ENCODE peak calls at places on chromosomes 12 and 14, in six cellular contexts. One of them, this sample, is unnamed.

GRCh38 chr12:98954506-98954905 is 309.4 kb downstream of the APAF1 start:
- DNase-seq in HepG2: no peak
- DNase-seq in Panc1: no peak
- DNase-seq in GM12878: no peak
- DNase-seq in GM23338: no peak
- DNase-seq in SK-N-SH: no peak
- DNase-seq in this sample: no peak

GRCh38 chr12:118357327-118358007 is 15.2 kb downstream of the TAOK3 start:
- DNase-seq in HepG2: no peak
- DNase-seq in Panc1: no peak
- DNase-seq in GM12878: peak; percentile 62
- DNase-seq in GM23338: no peak
- DNase-seq in SK-N-SH: peak; percentile 42
- DNase-seq in this sample: peak; percentile 89

GRCh38 chr14:85531141-85531593 is 1.2 kb downstream of the FLRT2 start:
- DNase-seq in HepG2: no peak
- DNase-seq in Panc1: no peak
- DNase-seq in GM12878: no peak
- DNase-seq in GM23338: peak; percentile 81
- DNase-seq in SK-N-SH: peak; percentile 5
- DNase-seq in this sample: no peak

GRCh38 chr12:49439042-49439441 is 71.8 kb downstream of the SPATS2 start:
- DNase-seq in HepG2: no peak
- DNase-seq in Panc1: no peak
- DNase-seq in GM12878: no peak
- DNase-seq in GM23338: no peak
- DNase-seq in SK-N-SH: no peak
- DNase-seq in this sample: no peak

GRCh38 chr12:5489760-5490432 is 58.0 kb downstream of the NTF3 start:
- DNase-seq in HepG2: no peak
- DNase-seq in Panc1: no peak
- DNase-seq in GM12878: no peak
- DNase-seq in GM23338: no peak
- DNase-seq in SK-N-SH: no peak
- DNase-seq in this sample: no peak

GRCh38 chr14:79298373-79298772 is 912.9 kb downstream of the DIO2 start:
- DNase-seq in HepG2: no peak
- DNase-seq in Panc1: no peak
- DNase-seq in GM12878: no peak
- DNase-seq in GM23338: no peak
- DNase-seq in SK-N-SH: no peak
- DNase-seq in this sample: no peak

GRCh38 chr12:67388331-67389163 is 119.4 kb downstream of the CAND1 start:
- DNase-seq in HepG2: no peak
- DNase-seq in Panc1: no peak
- DNase-seq in GM12878: no peak
- DNase-seq in GM23338: peak; percentile 69
- DNase-seq in SK-N-SH: peak; percentile 16
- DNase-seq in this sample: no peak

GRCh38 chr14:32249780-32250179 is 46.7 kb upstream of the RNU6-8 start:
- DNase-seq in HepG2: no peak
- DNase-seq in Panc1: no peak
- DNase-seq in GM12878: no peak
- DNase-seq in GM23338: no peak
- DNase-seq in SK-N-SH: no peak
- DNase-seq in this sample: no peak

GRCh38 chr14:70882771-70883492 is 24.3 kb upstream of the PCNX1 start:
- DNase-seq in HepG2: no peak
- DNase-seq in Panc1: no peak
- DNase-seq in GM12878: peak; percentile 54
- DNase-seq in GM23338: no peak
- DNase-seq in SK-N-SH: no peak
- DNase-seq in this sample: peak; percentile 82

GRCh38 chr12:5272061-5272820 is 159.7 kb upstream of the NTF3 start:
- DNase-seq in HepG2: no peak
- DNase-seq in Panc1: no peak
- DNase-seq in GM12878: no peak
- DNase-seq in GM23338: no peak
- DNase-seq in SK-N-SH: no peak
- DNase-seq in this sample: no peak

DNA sequence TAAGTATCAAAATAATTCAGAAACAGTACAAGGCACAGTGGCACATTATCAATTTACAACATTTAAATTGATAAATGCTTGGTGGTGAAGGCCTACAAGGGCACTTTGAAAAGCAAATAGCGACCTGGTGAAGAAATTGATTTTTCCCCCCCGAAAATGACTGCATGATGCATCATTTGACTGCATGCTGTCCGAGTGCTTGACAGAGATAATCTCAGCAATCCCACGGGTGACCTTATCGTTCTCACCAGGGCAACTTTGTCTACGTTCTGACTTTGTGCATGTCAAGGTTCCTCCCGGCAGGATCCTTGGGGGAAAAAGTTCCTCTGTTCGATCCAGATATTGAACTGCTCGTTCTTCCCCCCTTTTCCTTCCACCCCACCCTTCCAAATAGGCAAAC is 384.8 kb downstream of the EGLN3 start:
- DNase-seq in HepG2: no peak
- DNase-seq in Panc1: no peak
- DNase-seq in GM12878: no peak
- DNase-seq in GM23338: no peak
- DNase-seq in SK-N-SH: no peak
- DNase-seq in this sample: no peak
- TF ChIP-seq POLR2AphosphoS5 in HepG2: no peak
- TF ChIP-seq POLR2AphosphoS5 in Panc1: no peak
- TF ChIP-seq POLR2AphosphoS5 in GM12878: no peak
- TF ChIP-seq POLR2AphosphoS5 in GM23338: no peak
- TF ChIP-seq POLR2AphosphoS5 in SK-N-SH: no peak
- TF ChIP-seq POLR2AphosphoS5 in this sample: no peak

GRCh38 chr14:56211844-56212243 is 93.6 kb downstream of the PELI2 start:
- DNase-seq in HepG2: no peak
- DNase-seq in Panc1: no peak
- DNase-seq in GM12878: no peak
- DNase-seq in GM23338: no peak
- DNase-seq in SK-N-SH: no peak
- DNase-seq in this sample: no peak
- H3K27me3 ChIP-seq in HepG2: no peaks in the 10 kb centered on the region
- H3K27me3 ChIP-seq in Panc1: no peaks in the 10 kb centered on the region
- H3K27me3 ChIP-seq in GM12878: no peaks in the 10 kb centered on the region
- H3K27me3 ChIP-seq in GM23338: no peaks in the 10 kb centered on the region
- H3K27me3 ChIP-seq in SK-N-SH: peaks cover 27% of the 10 kb centered on the region
- H3K27me3 ChIP-seq in this sample: no peaks in the 10 kb centered on the region

GRCh38 chr12:122395319-122395718 is 27.1 kb downstream of the CLIP1 start:
- DNase-seq in HepG2: no peak
- DNase-seq in Panc1: peak; percentile 59
- DNase-seq in GM12878: no peak
- DNase-seq in GM23338: no peak
- DNase-seq in SK-N-SH: peak; percentile 26
- DNase-seq in this sample: no peak
- TF ChIP-seq REST in HepG2: no peak
- TF ChIP-seq REST in Panc1: no peak
- TF ChIP-seq REST in GM12878: no peak
- TF ChIP-seq REST in GM23338: no peak
- TF ChIP-seq REST in SK-N-SH: no peak
- TF ChIP-seq REST in this sample: no peak

GRCh38 chr14:63689132-63689531 is 38.7 kb downstream of the SGPP1 start:
- DNase-seq in HepG2: no peak
- DNase-seq in Panc1: no peak
- DNase-seq in GM12878: no peak
- DNase-seq in GM23338: no peak
- DNase-seq in SK-N-SH: no peak
- DNase-seq in this sample: no peak
- TF ChIP-seq POLR2AphosphoS5 in HepG2: no peak
- TF ChIP-seq POLR2AphosphoS5 in Panc1: no peak
- TF ChIP-seq POLR2AphosphoS5 in GM12878: no peak
- TF ChIP-seq POLR2AphosphoS5 in GM23338: no peak
- TF ChIP-seq POLR2AphosphoS5 in SK-N-SH: no peak
- TF ChIP-seq POLR2AphosphoS5 in this sample: no peak

DNA sequence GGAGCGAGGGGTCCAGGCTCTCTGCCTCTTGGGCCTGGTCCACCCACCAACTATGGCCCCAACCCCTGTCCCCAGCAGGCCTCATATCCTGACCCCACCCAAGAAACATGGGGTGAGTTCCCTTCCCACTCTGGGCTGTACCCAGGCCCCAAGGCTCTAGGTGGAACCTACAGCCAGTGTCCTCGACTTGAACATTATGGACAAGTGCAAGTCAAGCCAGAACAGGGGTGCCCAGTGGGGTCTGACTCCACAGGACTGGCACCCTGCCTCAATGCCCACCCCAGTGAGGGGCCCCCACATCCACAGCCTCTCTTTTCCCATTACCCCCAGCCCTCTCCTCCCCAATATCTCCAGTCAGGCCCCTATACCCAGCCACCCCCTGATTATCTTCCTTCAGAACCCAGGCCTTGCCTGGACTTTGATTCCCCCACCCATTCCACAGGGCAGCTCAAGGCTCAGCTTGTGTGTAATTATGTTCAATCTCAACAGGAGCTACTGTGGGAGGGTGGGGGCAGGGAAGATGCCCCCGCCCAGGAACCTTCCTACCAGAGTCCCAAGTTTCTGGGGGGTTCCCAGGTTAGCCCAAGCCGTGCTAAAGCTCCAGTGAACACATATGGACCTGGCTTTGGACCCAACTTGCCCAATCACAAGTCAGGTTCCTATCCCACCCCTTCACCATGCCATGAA is 8.6 kb downstream of the ARHGAP9 start:
- DNase-seq in HepG2: no peak
- DNase-seq in Panc1: no peak
- DNase-seq in GM12878: no peak
- DNase-seq in GM23338: no peak
- DNase-seq in SK-N-SH: no peak
- DNase-seq in this sample: no peak
- H3K27me3 ChIP-seq in HepG2: peaks cover 7% of the 10 kb centered on the region
- H3K27me3 ChIP-seq in Panc1: peaks cover 2% of the 10 kb centered on the region
- H3K27me3 ChIP-seq in GM12878: no peaks in the 10 kb centered on the region
- H3K27me3 ChIP-seq in GM23338: peaks cover 43% of the 10 kb centered on the region
- H3K27me3 ChIP-seq in SK-N-SH: peaks cover 90% of the 10 kb centered on the region
- H3K27me3 ChIP-seq in this sample: no peaks in the 10 kb centered on the region

GRCh38 chr12:51262758-51263177 is 7.4 kb downstream of the SMAGP start:
- DNase-seq in HepG2: no peak
- DNase-seq in Panc1: no peak
- DNase-seq in GM12878: no peak
- DNase-seq in GM23338: peak; percentile 84
- DNase-seq in SK-N-SH: no peak
- DNase-seq in this sample: peak; percentile 68
- TF ChIP-seq REST in HepG2: no peak
- TF ChIP-seq REST in Panc1: no peak
- TF ChIP-seq REST in GM12878: no peak
- TF ChIP-seq REST in GM23338: no peak
- TF ChIP-seq REST in SK-N-SH: no peak
- TF ChIP-seq REST in this sample: no peak